ENCODE peak calls at places on chromosomes 16 and 17, in four cellular contexts. B is fibroblast of lung, O is PC-3, S is K562. I is an unnamed sample.

GRCh38 chr17:1067282-1067956 is 70.5 kb downstream of the TIMM22 start:
- DNase-seq in B (peak), O (peak), S (no peak), I (no peak)

GRCh38 chr16:75087040-75087979 is 29.3 kb downstream of the LDHD start:
- DNase-seq in B (peak), O (no peak), S (peak), I (peak)

GRCh38 chr17:34235389-34236028 is 19.6 kb upstream of the CCL2 start:
- DNase-seq in B (no peak), O (no peak), S (no peak), I (no peak)

GRCh38 chr17:951388-952132 is 28.0 kb downstream of the NXN start:
- DNase-seq in B (peak), O (peak), S (no peak), I (no peak)

GRCh38 chr16:10122546-10122945 is 59.7 kb downstream of the GRIN2A start:
- DNase-seq in B (no peak), O (peak), S (peak), I (peak)

GRCh38 chr17:62109378-62109902 is 44.4 kb upstream of the MED13 start:
- DNase-seq in B (peak), O (peak), S (peak), I (peak)

GRCh38 chr17:50532452-50533024 is at the start of gene EPN3:
- DNase-seq in B (no peak), O (peak), S (no peak), I (no peak)

GRCh38 chr16:69754469-69755310 is at the start of gene NOB1:
- DNase-seq in B (peak), O (peak), S (peak), I (peak)

GRCh38 chr17:21119247-21119944 is 7.4 kb upstream of the DHRS7B start:
- DNase-seq in B (peak), O (peak), S (peak), I (peak)

GRCh38 chr16:84034516-84034915 is 8.1 kb downstream of the SLC38A8 start:
- DNase-seq in B (no peak), O (no peak), S (no peak), I (no peak)

GRCh38 chr16:15854906-15855703 is 1.7 kb downstream of the MYH11 start:
- DNase-seq in B (no peak), O (no peak), S (no peak), I (no peak)

GRCh38 chr16:47578033-47578432 is 116.9 kb downstream of the PHKB start:
- DNase-seq in B (no peak), O (no peak), S (no peak), I (no peak)

GRCh38 chr17:15945493-15946209 is 721 bp downstream of the ADORA2B start:
- DNase-seq in B (peak), O (no peak), S (peak), I (no peak)

GRCh38 chr17:15185625-15185991 is 79.5 kb downstream of the PMP22 start:
- DNase-seq in B (peak), O (no peak), S (peak), I (no peak)

GRCh38 chr17:7476951-7477350 is 2.5 kb downstream of the ZBTB4 start:
- DNase-seq in B (no peak), O (no peak), S (no peak), I (no peak)

GRCh38 chr16:58472266-58472665 is 27.7 kb upstream of the NDRG4 start:
- DNase-seq in B (no peak), O (no peak), S (no peak), I (no peak)

GRCh38 chr16:52574105-52574437 is 27.1 kb upstream of the TOX3 start:
- DNase-seq in B (no peak), O (no peak), S (no peak), I (no peak)

GRCh38 chr16:23025692-23026305 is 123.5 kb downstream of the USP31 start:
- DNase-seq in B (no peak), O (peak), S (no peak), I (no peak)

GRCh38 chr17:55996826-55997225 is 156.4 kb upstream of the ANKFN1 start:
- DNase-seq in B (peak), O (no peak), S (no peak), I (no peak)

GRCh38 chr16:50692999-50693781 is at the start of gene NOD2:
- DNase-seq in B (no peak), O (no peak), S (no peak), I (no peak)

GRCh38 chr17:50026901-50027638 is 28.8 kb upstream of the ITGA3 start:
- DNase-seq in B (peak), O (peak), S (peak), I (peak)

GRCh38 chr17:76119409-76120371 is 16.1 kb upstream of the EXOC7 start:
- DNase-seq in B (no peak), O (no peak), S (no peak), I (no peak)

GRCh38 chr16:77359065-77359502 is 75.8 kb downstream of the ADAMTS18 start:
- DNase-seq in B (peak), O (peak), S (no peak), I (no peak)

GRCh38 chr17:80989586-80989913 is 2.1 kb upstream of the CHMP6 start:
- DNase-seq in B (no peak), O (peak), S (no peak), I (no peak)

GRCh38 chr17:68184816-68185436 is 62.9 kb upstream of the AMZ2 start:
- DNase-seq in B (no peak), O (no peak), S (no peak), I (peak)

GRCh38 chr17:29042679-29043538 is at the start of gene PIPOX:
- DNase-seq in B (peak), O (no peak), S (peak), I (peak)

GRCh38 chr16:51450913-51451312 is 299.8 kb upstream of the SALL1 start:
- DNase-seq in B (no peak), O (no peak), S (no peak), I (no peak)

GRCh38 chr17:50181155-50181554 is 15.3 kb downstream of the SGCA start:
- DNase-seq in B (no peak), O (no peak), S (no peak), I (no peak)

GRCh38 chr17:40864661-40865380 is 2.2 kb downstream of the KRT12 start:
- DNase-seq in B (no peak), O (no peak), S (no peak), I (no peak)

GRCh38 chr17:74337834-74338500 is 11.9 kb downstream of the KIF19 start:
- DNase-seq in B (no peak), O (no peak), S (no peak), I (no peak)

GRCh38 chr17:13143001-13143400 is 125.2 kb upstream of the ELAC2 start:
- DNase-seq in B (no peak), O (no peak), S (no peak), I (no peak)

GRCh38 chr16:73147958-73148357 is 100.0 kb upstream of the ZFHX3 start:
- DNase-seq in B (no peak), O (no peak), S (no peak), I (no peak)

GRCh38 chr17:5840811-5841446 is 229.2 kb upstream of the WSCD1 start:
- DNase-seq in B (no peak), O (no peak), S (no peak), I (no peak)

GRCh38 chr16:89473791-89474414 is 16.5 kb downstream of the ANKRD11 start:
- DNase-seq in B (peak), O (peak), S (no peak), I (peak)

GRCh38 chr17:72946126-72946525 is 146.4 kb downstream of the SLC39A11 start:
- DNase-seq in B (no peak), O (no peak), S (no peak), I (no peak)

GRCh38 chr16:26877421-26877820 is 189.3 kb upstream of the C16orf82 start:
- DNase-seq in B (no peak), O (no peak), S (no peak), I (no peak)

GRCh38 chr17:77331161-77331864 is 190.5 kb downstream of the SEC14L1 start:
- DNase-seq in B (peak), O (peak), S (peak), I (peak)
- H3K4me3 ChIP-seq in B (no peak), O (peak), S (no peak), I (no peak)

GRCh38 chr17:45371414-45372324 is 54.8 kb upstream of the MAP3K14 start:
- DNase-seq in B (peak), O (peak), S (no peak), I (no peak)
- TF ChIP-seq EZH2 in B (no peak), O (no peak), S (no peak), I (no peak)

DNA sequence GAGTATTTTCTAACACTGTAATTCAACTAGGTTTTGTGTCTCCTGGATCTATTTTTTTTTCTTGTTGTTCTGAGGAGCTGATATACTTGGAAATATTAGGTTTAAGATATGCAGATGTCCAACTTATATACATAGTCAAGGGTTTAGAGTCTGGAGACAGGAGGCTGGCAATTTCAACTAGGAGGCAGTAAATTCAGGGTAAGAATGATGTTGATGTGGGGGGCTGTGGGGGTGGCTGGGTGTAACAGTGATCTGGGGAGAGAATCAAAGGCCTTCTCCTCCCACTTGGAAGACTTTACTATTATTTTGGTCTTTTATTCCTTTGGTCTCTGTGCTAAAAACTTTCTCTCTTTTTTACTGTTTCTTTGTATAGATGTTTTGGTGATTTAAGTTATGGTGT is 88.0 kb downstream of the MAP2K6 start:
- DNase-seq in B (peak), O (no peak), S (no peak), I (no peak)
- H3K4me3 ChIP-seq in B (peak), O (no peak), S (no peak), I (no peak)

DNA sequence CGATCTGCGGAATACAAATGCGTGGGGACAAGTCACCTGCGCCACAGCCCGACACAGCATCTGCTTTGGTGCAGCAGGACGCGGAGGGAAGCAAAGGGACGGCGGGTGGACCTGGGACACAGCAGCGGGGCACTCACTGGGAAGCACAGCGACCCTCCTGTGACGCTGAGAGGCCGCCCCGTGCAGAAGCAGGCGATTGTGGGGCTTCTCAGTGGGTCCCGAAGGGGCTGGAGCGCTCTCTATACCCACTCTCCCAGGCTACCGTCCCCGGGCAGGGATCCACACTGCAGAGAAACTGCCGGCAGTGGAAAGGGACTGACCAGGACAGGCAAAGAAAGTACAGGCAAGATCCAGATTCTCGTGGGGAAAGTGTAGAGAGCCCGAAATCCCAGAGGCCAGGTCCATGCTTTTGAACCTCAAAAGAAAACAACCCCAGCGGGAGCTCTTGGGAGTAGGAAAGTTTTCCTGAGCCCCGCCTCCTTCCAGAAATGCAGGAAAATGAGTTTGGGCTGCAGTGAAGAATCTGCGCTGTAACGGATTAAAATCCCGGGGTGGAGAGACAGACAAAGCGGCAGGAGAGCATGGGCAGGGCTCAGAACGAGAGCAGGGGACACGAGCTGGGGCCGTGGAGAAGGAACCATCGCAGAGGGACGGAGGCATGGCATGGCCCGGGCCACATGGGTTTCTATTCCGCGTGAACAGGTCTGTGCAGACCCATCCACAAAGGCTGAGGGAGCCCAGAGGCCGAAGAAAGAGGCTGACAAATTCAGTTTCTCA is 12.7 kb downstream of the COX4I1 start:
- DNase-seq in B (no peak), O (no peak), S (no peak), I (no peak)
- TF ChIP-seq EZH2 in B (no peak), O (no peak), S (no peak), I (no peak)

GRCh38 chr16:56985288-56985961 is 3.9 kb upstream of the NLRC5 start:
- DNase-seq in B (peak), O (peak), S (no peak), I (no peak)

GRCh38 chr16:56985962-56986360 is 3.4 kb upstream of the NLRC5 start:
- DNase-seq in B (no peak), O (no peak), S (no peak), I (no peak)

GRCh38 chr16:56984639-56985038 is 4.7 kb upstream of the NLRC5 start:
- DNase-seq in B (no peak), O (no peak), S (no peak), I (no peak)

GRCh38 chr16:56987692-56988091 is 1.7 kb upstream of the NLRC5 start:
- DNase-seq in B (no peak), O (no peak), S (no peak), I (no peak)

DNA sequence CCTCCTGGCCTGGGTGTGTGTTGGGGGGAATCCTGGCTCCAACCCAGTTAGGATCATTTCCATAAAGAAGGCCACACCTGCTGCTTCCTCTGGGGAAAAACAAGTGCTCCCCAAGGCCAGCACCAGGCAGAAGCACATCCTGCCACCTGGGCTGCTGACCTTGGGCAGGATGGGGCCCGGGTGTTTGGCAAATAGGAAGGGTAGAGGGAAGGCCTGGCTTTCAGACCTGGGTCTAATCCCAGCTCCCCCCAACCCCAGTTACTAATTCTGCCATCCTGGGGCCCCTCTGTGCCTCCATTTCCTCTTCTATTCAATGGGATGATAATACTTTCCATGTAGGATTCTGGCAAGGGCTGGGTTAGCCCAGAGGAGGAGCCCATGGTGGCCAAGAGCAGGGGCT is 3.0 kb upstream of the NLRC5 start:
- DNase-seq in B (no peak), O (no peak), S (no peak), I (no peak)
- H3K4me3 ChIP-seq in B (no peak), O (no peak), S (no peak), I (no peak)

GRCh38 chr17:38419508-38419981 is 8.7 kb upstream of the ARHGAP23 start:
- DNase-seq in B (no peak), O (no peak), S (no peak), I (no peak)
- TF ChIP-seq EZH2 in B (peak), O (no peak), S (no peak), I (no peak)

DNA sequence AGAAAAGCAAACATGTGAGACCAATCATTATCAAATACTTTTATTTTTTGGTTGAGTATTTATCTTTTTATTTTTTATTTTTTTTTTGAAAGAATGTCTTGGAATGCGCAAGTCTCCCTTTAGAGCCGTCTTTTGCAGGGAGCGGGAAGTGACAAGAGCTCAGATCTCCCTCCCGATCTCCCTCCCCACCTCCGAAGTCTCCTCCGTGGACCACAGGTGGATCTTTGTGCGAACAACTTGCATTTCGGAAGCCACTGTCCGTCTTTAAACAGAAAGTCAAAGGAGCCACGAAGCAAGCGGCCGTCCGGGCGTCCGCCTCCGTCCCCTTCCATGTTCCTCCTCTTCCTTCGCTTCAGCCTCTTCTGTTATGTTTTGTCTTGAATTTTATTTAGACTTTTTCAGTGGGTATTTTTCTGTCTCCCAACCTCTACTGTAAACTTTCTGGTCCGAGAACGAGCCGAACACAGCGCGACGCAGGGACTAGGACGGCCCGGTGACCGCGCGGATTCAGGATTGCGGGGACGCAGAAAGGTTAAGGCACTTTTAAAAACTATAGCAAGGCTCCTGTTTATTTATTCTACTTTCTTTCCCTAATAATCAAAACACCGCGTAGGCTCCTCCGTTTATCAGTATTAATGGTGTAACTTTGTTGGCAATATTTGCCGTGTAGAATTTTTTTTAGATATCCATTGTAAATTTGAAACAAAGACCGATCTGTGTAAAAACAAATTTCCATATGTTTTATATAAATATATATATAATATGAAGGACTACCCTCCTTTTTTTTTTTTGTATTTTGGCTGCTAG is 3.3 kb downstream of the FOXF1 start:
- DNase-seq in B (no peak), O (no peak), S (no peak), I (no peak)
- H3K4me3 ChIP-seq in B (peak), O (no peak), S (no peak), I (no peak)

DNA sequence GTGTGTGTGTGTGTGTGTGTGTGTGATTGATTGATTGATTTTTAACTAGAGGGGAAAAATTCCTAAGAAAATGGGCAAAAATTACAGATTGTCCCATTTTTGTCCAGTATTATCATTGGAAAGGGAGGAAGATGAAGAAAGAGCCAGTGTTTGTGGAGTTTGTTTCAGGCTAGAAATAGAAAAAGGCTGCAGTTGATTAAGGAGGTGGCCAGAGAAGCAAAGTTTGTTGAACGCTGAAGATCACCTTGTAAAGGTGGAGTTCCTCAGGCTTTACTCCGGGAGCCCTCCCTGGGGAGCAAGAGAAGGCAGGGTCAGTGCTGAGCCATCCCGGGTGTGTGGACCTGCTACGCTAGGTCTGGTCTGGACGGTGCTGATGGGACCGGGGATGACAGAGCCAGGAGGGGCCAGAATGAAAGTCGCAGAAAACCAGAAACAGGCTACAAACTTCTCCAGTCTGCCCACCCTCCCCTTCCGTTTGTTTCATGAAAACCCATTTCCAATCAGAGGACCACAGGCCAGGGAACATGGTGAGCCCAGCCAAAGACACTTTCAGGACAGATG is 222.6 kb upstream of the FOXF1 start:
- DNase-seq in B (no peak), O (no peak), S (no peak), I (no peak)
- TF ChIP-seq EZH2 in B (peak), O (no peak), S (no peak), I (no peak)

GRCh38 chr17:38464251-38464722 is 36.0 kb downstream of the ARHGAP23 start:
- DNase-seq in B (no peak), O (no peak), S (no peak), I (no peak)
- H3K4me3 ChIP-seq in B (peak), O (no peak), S (no peak), I (no peak)